ENCODE peak calls at places on chromosomes 6 and 20, in nine cellular contexts. D is astrocyte of the cerebellum, Q is left ventricle myocardium inferior, O is IMR-90, G is H9, P is AG10803, U is uterus, W is nephron progenitor cell, H is cardiac muscle cell. F is an unnamed sample.

GRCh38 chr6:10577112-10577511 is 56.0 kb downstream of the GCNT2 start:
- DNase-seq in D (no peak), Q (no peak), O (no peak), G (no peak), H (no peak), U (no peak), W (no peak), P (no peak), F (no peak)

GRCh38 chr6:95094751-95095150 is 482.6 kb upstream of the MANEA start:
- DNase-seq in D (peak), U (no peak), W (no peak), P (peak), G (no peak), O (peak), H (no peak), Q (no peak), F (no peak)

GRCh38 chr6:140609956-140610355 is 1235.5 kb upstream of the CITED2 start:
- DNase-seq in Q (no peak), P (peak), H (peak), D (no peak), W (no peak), O (no peak), U (no peak), G (no peak), F (no peak)

GRCh38 chr20:25139061-25139705 is 56.3 kb upstream of the ENTPD6 start:
- DNase-seq in G (no peak), W (no peak), H (peak), D (no peak), O (no peak), U (no peak), Q (no peak), P (no peak), F (no peak)

GRCh38 chr6:167296293-167296690 is 5.2 kb downstream of the UNC93A start:
- DNase-seq in U (no peak), Q (no peak), H (no peak), D (no peak), G (no peak), P (no peak), W (no peak), O (no peak), F (no peak)

GRCh38 chr20:63172726-63173125 is 43.2 kb downstream of the YTHDF1 start:
- DNase-seq in D (no peak), W (no peak), H (no peak), Q (no peak), O (no peak), G (peak), P (no peak), U (no peak), F (no peak)

GRCh38 chr6:119566546-119567263 is 217.1 kb upstream of the MAN1A1 start:
- DNase-seq in D (no peak), W (no peak), U (no peak), Q (no peak), G (no peak), O (no peak), P (no peak), H (no peak), F (no peak)

GRCh38 chr6:63154535-63154934 is 56.7 kb upstream of the FKBP1C start:
- DNase-seq in P (no peak), O (no peak), H (no peak), Q (no peak), D (no peak), G (no peak), W (no peak), U (no peak), F (no peak)

GRCh38 chr6:16690244-16691142 is 70.8 kb downstream of the ATXN1 start:
- DNase-seq in W (no peak), D (no peak), Q (no peak), U (no peak), H (no peak), G (no peak), P (peak), O (peak), F (no peak)

GRCh38 chr6:15574497-15574896 is 88.3 kb downstream of the DTNBP1 start:
- DNase-seq in U (no peak), W (no peak), Q (no peak), H (no peak), G (no peak), P (no peak), O (no peak), D (no peak), F (no peak)

GRCh38 chr6:134729590-134729989 is 220.3 kb downstream of the ALDH8A1 start:
- DNase-seq in Q (no peak), P (no peak), G (no peak), H (no peak), U (no peak), W (no peak), D (no peak), O (peak), F (no peak)

GRCh38 chr20:33019465-33020277 is 11.8 kb upstream of the BPIFB6 start:
- DNase-seq in G (no peak), O (no peak), U (no peak), D (no peak), H (no peak), W (no peak), P (no peak), Q (no peak), F (no peak)

GRCh38 chr6:165821754-165822153 is 158.7 kb upstream of the PDE10A start:
- DNase-seq in U (no peak), W (no peak), O (peak), H (no peak), G (no peak), P (no peak), Q (no peak), D (no peak), F (no peak)

GRCh38 chr20:61598586-61598985 is 346.5 kb downstream of the CDH4 start:
- DNase-seq in W (no peak), O (no peak), U (no peak), P (no peak), Q (no peak), D (no peak), H (no peak), G (no peak), F (no peak)

GRCh38 chr20:61601853-61602252 is 349.8 kb downstream of the CDH4 start:
- DNase-seq in G (no peak), Q (no peak), H (no peak), P (no peak), D (no peak), O (no peak), U (no peak), W (no peak), F (no peak)

GRCh38 chr20:61601361-61601760 is 349.3 kb downstream of the CDH4 start:
- DNase-seq in G (no peak), H (no peak), D (no peak), Q (no peak), O (no peak), U (no peak), P (no peak), W (no peak), F (no peak)

GRCh38 chr20:61599061-61599930 is 347.2 kb downstream of the CDH4 start:
- DNase-seq in D (no peak), W (peak), Q (no peak), U (no peak), H (no peak), O (no peak), G (peak), P (no peak), F (peak)

DNA sequence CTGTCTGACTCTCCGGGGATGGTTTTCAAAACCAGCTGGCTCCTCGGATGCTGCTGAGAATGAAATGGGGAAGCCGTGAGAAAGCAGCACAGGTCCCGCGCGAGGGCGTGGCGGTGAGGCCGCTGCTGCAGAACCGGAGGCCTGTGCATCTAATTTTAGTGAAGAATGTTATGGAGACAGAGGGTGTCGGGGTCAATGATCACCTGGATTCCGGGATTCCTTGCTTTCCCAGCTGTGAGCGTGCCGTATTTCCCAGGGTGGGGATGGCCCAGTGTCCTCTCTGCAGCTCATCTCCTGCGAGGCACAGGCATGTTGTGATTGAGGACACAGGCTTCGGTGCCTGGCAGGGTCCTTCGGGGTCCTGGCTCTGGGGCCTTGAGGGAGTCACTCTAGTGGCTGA is 348.0 kb downstream of the CDH4 start:
- DNase-seq in O (no peak), H (no peak), Q (no peak), G (no peak), P (no peak), U (no peak), W (no peak), D (no peak), F (no peak)
- TF ChIP-seq CTCF in O (no peak), H (no peak), Q (no peak), G (no peak), P (no peak), U (no peak), W (no peak), D (no peak), F (no peak)

GRCh38 chr20:17648782-17649730 is 33.0 kb downstream of the RRBP1 start:
- DNase-seq in P (no peak), W (no peak), H (peak), O (no peak), G (no peak), D (no peak), U (peak), Q (no peak), F (no peak)
- TF ChIP-seq CTCF in P (peak), W (peak), H (peak), O (peak), G (peak), D (peak), U (peak), Q (peak), F (peak)

DNA sequence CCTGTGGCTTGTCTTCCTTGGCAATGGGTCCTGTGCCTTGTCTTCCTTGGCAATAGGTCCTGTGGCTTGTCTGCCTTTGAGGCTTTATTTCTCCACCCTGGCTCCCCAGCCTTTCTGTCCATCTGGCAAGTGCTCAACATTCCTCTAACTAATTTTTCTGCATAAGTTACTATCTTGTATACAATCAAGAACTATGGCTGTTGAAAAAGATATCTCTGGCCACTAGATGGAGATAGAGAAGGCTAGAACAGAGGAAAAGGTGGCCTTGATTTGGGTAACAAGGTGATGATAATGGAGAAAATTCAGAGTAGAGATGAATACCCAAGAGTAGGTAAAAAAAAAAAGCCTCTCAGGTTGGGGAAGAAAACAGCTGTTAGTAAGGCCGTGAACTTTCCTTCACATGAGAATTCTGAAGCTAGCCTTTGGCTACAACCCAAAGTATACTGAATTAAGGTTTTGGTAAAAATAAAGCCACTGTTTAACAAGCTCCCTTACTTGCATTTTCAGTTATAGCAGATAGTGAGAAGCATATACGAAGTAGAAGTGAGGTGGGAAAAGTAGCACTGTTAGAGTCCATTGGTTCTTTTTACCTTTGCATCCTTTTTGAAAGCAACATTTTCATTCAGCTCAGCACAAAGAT is 505.0 kb downstream of the DOK5 start:
- DNase-seq in G (no peak), D (peak), W (peak), Q (no peak), O (no peak), H (peak), P (no peak), U (no peak), F (no peak)
- TF ChIP-seq CTCF in G (peak), D (peak), W (peak), Q (peak), O (no peak), H (no peak), P (no peak), U (no peak), F (peak)

GRCh38 chr6:160088774-160089533 is 32.7 kb upstream of the SLC22A1 start:
- DNase-seq in O (no peak), P (peak), D (no peak), H (no peak), Q (no peak), G (no peak), U (no peak), W (no peak), F (no peak)

GRCh38 chr6:160093061-160093460 is 28.6 kb upstream of the SLC22A1 start:
- DNase-seq in P (no peak), W (no peak), G (no peak), D (no peak), Q (no peak), O (no peak), U (no peak), H (no peak), F (no peak)

GRCh38 chr6:160093946-160094345 is 27.7 kb upstream of the SLC22A1 start:
- DNase-seq in U (no peak), D (no peak), P (no peak), Q (no peak), H (no peak), O (no peak), W (no peak), G (no peak), F (no peak)

GRCh38 chr6:160089534-160089897 is 32.1 kb upstream of the SLC22A1 start:
- DNase-seq in G (no peak), U (no peak), P (no peak), W (no peak), H (no peak), Q (no peak), O (no peak), D (no peak), F (no peak)

GRCh38 chr6:160092602-160093001 is 29.0 kb upstream of the SLC22A1 start:
- DNase-seq in D (no peak), U (no peak), Q (no peak), O (no peak), H (no peak), W (no peak), P (no peak), G (no peak), F (no peak)
- TF ChIP-seq CTCF in D (no peak), U (no peak), Q (no peak), O (no peak), H (no peak), W (no peak), P (no peak), G (no peak), F (no peak)

GRCh38 chr6:12645941-12646340 is 70.6 kb upstream of the PHACTR1 start:
- DNase-seq in H (no peak), U (no peak), P (no peak), G (no peak), D (no peak), O (peak), Q (no peak), W (no peak), F (no peak)
- TF ChIP-seq CTCF in H (no peak), U (no peak), P (no peak), G (no peak), D (no peak), O (no peak), Q (no peak), W (no peak), F (no peak)

F was measured in neural crest cell.